ENCODE peak calls at places on chromosomes 3 and 15, in nine cellular contexts. One of them, this sample, is unnamed.

GRCh38 chr3:71129611-71130515 is 453.7 kb downstream of the FOXP1 start:
- DNase-seq in colonic mucosa: no peak
- DNase-seq in sigmoid colon: no peak
- DNase-seq in Peyer's patch: no peak
- DNase-seq in right lobe of liver: no peak
- DNase-seq in esophagus muscularis mucosa: no peak
- DNase-seq in endodermal cell: no peak
- DNase-seq in cardiac muscle cell: no peak
- DNase-seq in heart right ventricle: no peak
- DNase-seq in this sample: no peak

GRCh38 chr15:32784571-32784970 is 66.8 kb downstream of the GREM1 start:
- DNase-seq in right lobe of liver: no peak
- DNase-seq in colonic mucosa: no peak
- DNase-seq in esophagus muscularis mucosa: no peak
- DNase-seq in heart right ventricle: no peak
- DNase-seq in cardiac muscle cell: no peak
- DNase-seq in Peyer's patch: no peak
- DNase-seq in sigmoid colon: no peak
- DNase-seq in endodermal cell: no peak
- DNase-seq in this sample: no peak

GRCh38 chr3:122005033-122005565 is 16.9 kb downstream of the ILDR1 start:
- DNase-seq in esophagus muscularis mucosa: no peak
- DNase-seq in Peyer's patch: no peak
- DNase-seq in heart right ventricle: no peak
- DNase-seq in colonic mucosa: no peak
- DNase-seq in sigmoid colon: no peak
- DNase-seq in endodermal cell: peak; percentile 75
- DNase-seq in cardiac muscle cell: no peak
- DNase-seq in right lobe of liver: no peak
- DNase-seq in this sample: peak; percentile 26

GRCh38 chr15:88069561-88069960 is 187.0 kb downstream of the NTRK3 start:
- DNase-seq in endodermal cell: no peak
- DNase-seq in heart right ventricle: no peak
- DNase-seq in colonic mucosa: no peak
- DNase-seq in right lobe of liver: no peak
- DNase-seq in esophagus muscularis mucosa: no peak
- DNase-seq in cardiac muscle cell: no peak
- DNase-seq in sigmoid colon: no peak
- DNase-seq in Peyer's patch: no peak
- DNase-seq in this sample: no peak

GRCh38 chr15:66943456-66944095 is 121.8 kb upstream of the SMAD3 start:
- DNase-seq in sigmoid colon: peak; percentile 39
- DNase-seq in Peyer's patch: peak; percentile 73
- DNase-seq in colonic mucosa: peak; percentile 57
- DNase-seq in heart right ventricle: no peak
- DNase-seq in right lobe of liver: no peak
- DNase-seq in cardiac muscle cell: no peak
- DNase-seq in esophagus muscularis mucosa: no peak
- DNase-seq in endodermal cell: no peak
- DNase-seq in this sample: peak; percentile 62

GRCh38 chr3:89565098-89565497 is 457.7 kb downstream of the EPHA3 start:
- DNase-seq in Peyer's patch: no peak
- DNase-seq in right lobe of liver: no peak
- DNase-seq in sigmoid colon: no peak
- DNase-seq in cardiac muscle cell: no peak
- DNase-seq in colonic mucosa: no peak
- DNase-seq in endodermal cell: no peak
- DNase-seq in heart right ventricle: no peak
- DNase-seq in esophagus muscularis mucosa: no peak
- DNase-seq in this sample: no peak

GRCh38 chr15:84748274-84749110 is at the start of gene ZNF592:
- DNase-seq in Peyer's patch: peak; percentile 92
- DNase-seq in heart right ventricle: peak; percentile 92
- DNase-seq in cardiac muscle cell: peak; percentile 84
- DNase-seq in right lobe of liver: peak; percentile 92
- DNase-seq in sigmoid colon: peak; percentile 93
- DNase-seq in esophagus muscularis mucosa: peak; percentile 95
- DNase-seq in endodermal cell: peak; percentile 91
- DNase-seq in colonic mucosa: peak; percentile 83
- DNase-seq in this sample: peak; percentile 89

GRCh38 chr3:123870033-123870432 is 14.1 kb downstream of the MYLK start:
- DNase-seq in right lobe of liver: no peak
- DNase-seq in esophagus muscularis mucosa: no peak
- DNase-seq in endodermal cell: no peak
- DNase-seq in sigmoid colon: no peak
- DNase-seq in cardiac muscle cell: no peak
- DNase-seq in colonic mucosa: no peak
- DNase-seq in heart right ventricle: no peak
- DNase-seq in Peyer's patch: no peak
- DNase-seq in this sample: no peak

GRCh38 chr3:25803833-25804232 is 13.9 kb downstream of the OXSM start:
- DNase-seq in sigmoid colon: no peak
- DNase-seq in esophagus muscularis mucosa: no peak
- DNase-seq in colonic mucosa: no peak
- DNase-seq in cardiac muscle cell: no peak
- DNase-seq in right lobe of liver: no peak
- DNase-seq in endodermal cell: no peak
- DNase-seq in Peyer's patch: no peak
- DNase-seq in heart right ventricle: no peak
- DNase-seq in this sample: no peak

GRCh38 chr15:99564221-99565030 is 1.4 kb upstream of the MEF2A start:
- DNase-seq in colonic mucosa: peak; percentile 32
- DNase-seq in cardiac muscle cell: peak; percentile 53
- DNase-seq in endodermal cell: peak; percentile 64
- DNase-seq in sigmoid colon: peak; percentile 75
- DNase-seq in esophagus muscularis mucosa: no peak
- DNase-seq in Peyer's patch: peak; percentile 52
- DNase-seq in heart right ventricle: no peak
- DNase-seq in right lobe of liver: no peak
- DNase-seq in this sample: peak; percentile 19

GRCh38 chr3:30188713-30189112 is 417.7 kb upstream of the TGFBR2 start:
- DNase-seq in esophagus muscularis mucosa: no peak
- DNase-seq in sigmoid colon: no peak
- DNase-seq in cardiac muscle cell: no peak
- DNase-seq in right lobe of liver: no peak
- DNase-seq in colonic mucosa: no peak
- DNase-seq in Peyer's patch: no peak
- DNase-seq in endodermal cell: no peak
- DNase-seq in heart right ventricle: no peak
- DNase-seq in this sample: no peak

GRCh38 chr3:124760601-124761000 is 30.3 kb downstream of the UMPS start:
- DNase-seq in Peyer's patch: no peak
- DNase-seq in heart right ventricle: no peak
- DNase-seq in right lobe of liver: no peak
- DNase-seq in cardiac muscle cell: no peak
- DNase-seq in endodermal cell: no peak
- DNase-seq in esophagus muscularis mucosa: no peak
- DNase-seq in sigmoid colon: no peak
- DNase-seq in colonic mucosa: no peak
- DNase-seq in this sample: no peak

GRCh38 chr15:85379403-85380131 is 836 bp upstream of the AKAP13 start:
- DNase-seq in colonic mucosa: peak; percentile 57
- DNase-seq in Peyer's patch: peak; percentile 68
- DNase-seq in cardiac muscle cell: no peak
- DNase-seq in sigmoid colon: no peak
- DNase-seq in endodermal cell: peak; percentile 62
- DNase-seq in right lobe of liver: no peak
- DNase-seq in heart right ventricle: no peak
- DNase-seq in esophagus muscularis mucosa: no peak
- DNase-seq in this sample: peak; percentile 41

GRCh38 chr15:85615930-85616329 is 178.8 kb downstream of the KLHL25 start:
- DNase-seq in Peyer's patch: no peak
- DNase-seq in heart right ventricle: no peak
- DNase-seq in colonic mucosa: peak; percentile 40
- DNase-seq in endodermal cell: peak; percentile 66
- DNase-seq in sigmoid colon: no peak
- DNase-seq in esophagus muscularis mucosa: no peak
- DNase-seq in right lobe of liver: no peak
- DNase-seq in cardiac muscle cell: peak; percentile 64
- DNase-seq in this sample: no peak

GRCh38 chr3:108175352-108175751 is 46.9 kb downstream of the IFT57 start:
- DNase-seq in sigmoid colon: no peak
- DNase-seq in esophagus muscularis mucosa: no peak
- DNase-seq in cardiac muscle cell: no peak
- DNase-seq in endodermal cell: no peak
- DNase-seq in right lobe of liver: no peak
- DNase-seq in colonic mucosa: no peak
- DNase-seq in Peyer's patch: no peak
- DNase-seq in heart right ventricle: no peak
- DNase-seq in this sample: no peak

GRCh38 chr3:100496711-100497261 is 4.4 kb downstream of the TMEM45A start:
- DNase-seq in cardiac muscle cell: no peak
- DNase-seq in esophagus muscularis mucosa: no peak
- DNase-seq in colonic mucosa: no peak
- DNase-seq in Peyer's patch: no peak
- DNase-seq in endodermal cell: no peak
- DNase-seq in sigmoid colon: no peak
- DNase-seq in right lobe of liver: no peak
- DNase-seq in heart right ventricle: no peak
- DNase-seq in this sample: no peak

GRCh38 chr3:175430975-175431374 is 571.8 kb downstream of the NAALADL2 start:
- DNase-seq in Peyer's patch: no peak
- DNase-seq in cardiac muscle cell: no peak
- DNase-seq in endodermal cell: no peak
- DNase-seq in esophagus muscularis mucosa: no peak
- DNase-seq in right lobe of liver: no peak
- DNase-seq in heart right ventricle: no peak
- DNase-seq in colonic mucosa: no peak
- DNase-seq in sigmoid colon: no peak
- DNase-seq in this sample: no peak

GRCh38 chr3:193554790-193555189 is at the start of gene ATP13A4:
- DNase-seq in colonic mucosa: peak; percentile 87
- DNase-seq in Peyer's patch: peak; percentile 70
- DNase-seq in endodermal cell: peak; percentile 83
- DNase-seq in esophagus muscularis mucosa: no peak
- DNase-seq in cardiac muscle cell: no peak
- DNase-seq in sigmoid colon: no peak
- DNase-seq in heart right ventricle: no peak
- DNase-seq in right lobe of liver: no peak
- DNase-seq in this sample: peak; percentile 80

GRCh38 chr3:24318668-24319287 is 175.9 kb downstream of the THRB start:
- DNase-seq in esophagus muscularis mucosa: no peak
- DNase-seq in heart right ventricle: no peak
- DNase-seq in colonic mucosa: no peak
- DNase-seq in right lobe of liver: no peak
- DNase-seq in sigmoid colon: no peak
- DNase-seq in cardiac muscle cell: no peak
- DNase-seq in Peyer's patch: no peak
- DNase-seq in endodermal cell: no peak
- DNase-seq in this sample: no peak

GRCh38 chr3:31559872-31560534 is 27.3 kb downstream of the STT3B start:
- DNase-seq in sigmoid colon: no peak
- DNase-seq in esophagus muscularis mucosa: no peak
- DNase-seq in colonic mucosa: no peak
- DNase-seq in right lobe of liver: no peak
- DNase-seq in heart right ventricle: no peak
- DNase-seq in Peyer's patch: no peak
- DNase-seq in endodermal cell: no peak
- DNase-seq in cardiac muscle cell: no peak
- DNase-seq in this sample: no peak

DNA sequence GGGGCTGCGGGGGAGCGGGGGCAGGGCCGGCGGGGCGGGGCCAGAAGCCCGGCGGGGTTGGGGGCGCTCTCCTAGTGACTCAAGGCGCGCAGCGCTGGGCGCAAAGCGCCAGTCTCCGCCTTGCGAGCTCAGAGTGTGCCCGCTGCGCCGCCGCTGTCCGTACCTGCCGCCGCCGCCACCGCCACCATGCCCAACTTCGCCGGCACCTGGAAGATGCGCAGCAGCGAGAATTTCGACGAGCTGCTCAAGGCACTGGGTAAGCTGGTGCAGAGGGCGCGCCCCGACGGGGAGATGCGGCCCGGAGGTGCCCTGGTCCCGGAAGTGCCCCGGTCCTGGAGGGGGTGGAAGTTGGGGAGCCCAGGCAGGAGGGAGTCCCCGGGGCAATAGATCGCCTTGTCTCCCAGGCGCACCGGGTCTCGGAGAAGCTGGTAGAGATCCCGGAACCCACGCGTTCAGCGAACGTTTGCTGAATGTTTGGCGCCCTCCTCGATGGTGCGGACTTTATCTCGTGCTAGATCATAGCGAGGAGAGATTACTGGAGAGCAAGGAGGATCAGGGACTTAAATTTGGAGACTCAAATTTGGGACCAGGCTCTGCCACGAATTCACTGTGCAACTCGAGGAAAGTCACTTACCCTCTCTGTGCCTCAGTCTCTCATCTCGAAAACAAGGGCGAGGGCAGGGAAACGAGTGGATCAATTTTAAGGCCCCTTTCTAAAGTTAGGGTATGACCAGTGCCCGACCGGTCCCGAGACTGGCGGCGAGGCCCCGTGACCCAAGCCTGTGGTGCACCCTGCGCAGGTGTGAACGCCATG is at the start of gene CRABP1:
- DNase-seq in sigmoid colon: no peak
- DNase-seq in Peyer's patch: no peak
- DNase-seq in heart right ventricle: no peak
- DNase-seq in cardiac muscle cell: peak; percentile 59
- DNase-seq in esophagus muscularis mucosa: no peak
- DNase-seq in endodermal cell: peak; percentile 89
- DNase-seq in right lobe of liver: no peak
- DNase-seq in colonic mucosa: no peak
- DNase-seq in this sample: no peak
- H3K4me3 ChIP-seq in sigmoid colon: no peak within 1 kb of the TSS
- H3K4me3 ChIP-seq in Peyer's patch: no peak within 1 kb of the TSS
- H3K4me3 ChIP-seq in heart right ventricle: no peak within 1 kb of the TSS
- H3K4me3 ChIP-seq in cardiac muscle cell: peak within 1 kb of the TSS; percentile 31
- H3K4me3 ChIP-seq in esophagus muscularis mucosa: no peak within 1 kb of the TSS
- H3K4me3 ChIP-seq in endodermal cell: peak within 1 kb of the TSS; percentile 79
- H3K4me3 ChIP-seq in right lobe of liver: no peak within 1 kb of the TSS
- H3K4me3 ChIP-seq in colonic mucosa: no peak within 1 kb of the TSS
- H3K4me3 ChIP-seq in this sample: no peak within 1 kb of the TSS

GRCh38 chr15:48677821-48678220 is 32.3 kb upstream of the FBN1 start:
- DNase-seq in Peyer's patch: no peak
- DNase-seq in heart right ventricle: no peak
- DNase-seq in right lobe of liver: no peak
- DNase-seq in endodermal cell: no peak
- DNase-seq in sigmoid colon: no peak
- DNase-seq in colonic mucosa: no peak
- DNase-seq in esophagus muscularis mucosa: no peak
- DNase-seq in cardiac muscle cell: no peak
- DNase-seq in this sample: no peak
- H3K4me1 ChIP-seq in Peyer's patch: no peaks in the 10 kb centered on the region
- H3K4me1 ChIP-seq in heart right ventricle: no peaks in the 10 kb centered on the region
- H3K4me1 ChIP-seq in right lobe of liver: no peaks in the 10 kb centered on the region
- H3K4me1 ChIP-seq in endodermal cell: no peaks in the 10 kb centered on the region
- H3K4me1 ChIP-seq in sigmoid colon: no peaks in the 10 kb centered on the region
- H3K4me1 ChIP-seq in colonic mucosa: no peaks in the 10 kb centered on the region
- H3K4me1 ChIP-seq in esophagus muscularis mucosa: no peaks in the 10 kb centered on the region
- H3K4me1 ChIP-seq in cardiac muscle cell: no peaks in the 10 kb centered on the region
- H3K4me1 ChIP-seq in this sample: no peaks in the 10 kb centered on the region

GRCh38 chr15:24857777-24858176 is 97.0 kb upstream of the SNRPN start:
- DNase-seq in esophagus muscularis mucosa: no peak
- DNase-seq in cardiac muscle cell: no peak
- DNase-seq in heart right ventricle: no peak
- DNase-seq in Peyer's patch: no peak
- DNase-seq in colonic mucosa: no peak
- DNase-seq in endodermal cell: peak; percentile 67
- DNase-seq in sigmoid colon: no peak
- DNase-seq in right lobe of liver: no peak
- DNase-seq in this sample: no peak
- H3K4me3 ChIP-seq in esophagus muscularis mucosa: no peak overlapping the region
- H3K4me3 ChIP-seq in cardiac muscle cell: peak overlapping the region; percentile 83
- H3K4me3 ChIP-seq in heart right ventricle: no peak overlapping the region
- H3K4me3 ChIP-seq in Peyer's patch: no peak overlapping the region
- H3K4me3 ChIP-seq in colonic mucosa: no peak overlapping the region
- H3K4me3 ChIP-seq in endodermal cell: peak overlapping the region; percentile 83
- H3K4me3 ChIP-seq in sigmoid colon: no peak overlapping the region
- H3K4me3 ChIP-seq in right lobe of liver: no peak overlapping the region
- H3K4me3 ChIP-seq in this sample: no peak overlapping the region

GRCh38 chr3:49024449-49024848 is 2.5 kb downstream of the NDUFAF3 start:
- DNase-seq in Peyer's patch: no peak
- DNase-seq in cardiac muscle cell: no peak
- DNase-seq in sigmoid colon: no peak
- DNase-seq in endodermal cell: no peak
- DNase-seq in heart right ventricle: no peak
- DNase-seq in right lobe of liver: no peak
- DNase-seq in colonic mucosa: no peak
- DNase-seq in esophagus muscularis mucosa: no peak
- DNase-seq in this sample: no peak
- H3K4me1 ChIP-seq in Peyer's patch: no peaks in the 10 kb centered on the region
- H3K4me1 ChIP-seq in cardiac muscle cell: peaks cover 11% of the 10 kb centered on the region
- H3K4me1 ChIP-seq in sigmoid colon: no peaks in the 10 kb centered on the region
- H3K4me1 ChIP-seq in endodermal cell: peaks cover 6% of the 10 kb centered on the region
- H3K4me1 ChIP-seq in heart right ventricle: peaks cover 42% of the 10 kb centered on the region
- H3K4me1 ChIP-seq in right lobe of liver: no peaks in the 10 kb centered on the region
- H3K4me1 ChIP-seq in colonic mucosa: peaks cover 15% of the 10 kb centered on the region
- H3K4me1 ChIP-seq in esophagus muscularis mucosa: peaks cover 44% of the 10 kb centered on the region
- H3K4me1 ChIP-seq in this sample: peaks cover 37% of the 10 kb centered on the region